ENCODE peak calls at places on chromosomes 3 and 15, in seven cellular contexts. U is GM04503; P is activated CD8-positive, alpha-beta memory T cell treated with anti-CD3 and anti-CD28 coated beads for 48 hours; X is sigmoid colon; C is kidney tubule cell; N is NCI-H1436; Z is posterior vena cava. W is an unnamed sample.

GRCh38 chr3:66761093-66761780 is 236.9 kb upstream of the KBTBD8 start:
- DNase-seq in U (no peak), P (no peak), X (no peak), C (no peak), N (no peak), Z (no peak), W (no peak)

GRCh38 chr15:81852826-81853225 is 193.0 kb downstream of the MEX3B start:
- DNase-seq in U (no peak), P (no peak), X (no peak), C (no peak), N (no peak), Z (no peak), W (no peak)

GRCh38 chr3:153210116-153210515 is 48.1 kb downstream of the RAP2B start:
- DNase-seq in U (peak; percentile 21), P (no peak), X (no peak), C (peak; percentile 4), N (no peak), Z (no peak), W (no peak)

GRCh38 chr15:44545934-44546802 is 9.2 kb downstream of the EIF3J start:
- DNase-seq in U (no peak), P (peak; percentile 18), X (no peak), C (peak; percentile 58), N (no peak), Z (no peak), W (no peak)

GRCh38 chr15:77419050-77419835 is 661 bp downstream of the PEAK1 start:
- DNase-seq in U (no peak), P (peak; percentile 27), X (peak; percentile 70), C (peak; percentile 36), N (no peak), Z (peak; percentile 82), W (no peak)

GRCh38 chr15:97978408-97979130 is 18.1 kb downstream of the ARRDC4 start:
- DNase-seq in U (no peak), P (no peak), X (no peak), C (peak; percentile 74), N (no peak), Z (no peak), W (peak; percentile 58)

GRCh38 chr3:196979545-196979944 is 10.9 kb upstream of the PIGZ start:
- DNase-seq in U (no peak), P (no peak), X (no peak), C (peak; percentile 43), N (no peak), Z (no peak), W (no peak)

GRCh38 chr3:85576091-85576690 is 617.4 kb downstream of the CADM2 start:
- DNase-seq in U (no peak), P (no peak), X (peak; percentile 64), C (peak; percentile 61), N (peak; percentile 18), Z (no peak), W (peak; percentile 44)

GRCh38 chr3:32143849-32144757 is 37.7 kb downstream of the GPD1L start:
- DNase-seq in U (peak; percentile 40), P (no peak), X (no peak), C (peak; percentile 85), N (peak; percentile 33), Z (no peak), W (peak; percentile 78)

GRCh38 chr15:92429378-92430066 is 35.8 kb downstream of the ST8SIA2 start:
- DNase-seq in U (peak; percentile 64), P (no peak), X (no peak), C (peak; percentile 85), N (no peak), Z (no peak), W (no peak)

GRCh38 chr3:39639344-39640236 is 169.8 kb upstream of the MYRIP start:
- DNase-seq in U (peak; percentile 76), P (no peak), X (no peak), C (peak; percentile 96), N (no peak), Z (no peak), W (peak; percentile 40)

GRCh38 chr15:33098082-33099058 is 96.1 kb downstream of the FMN1 start:
- DNase-seq in U (peak; percentile 36), P (no peak), X (no peak), C (peak; percentile 93), N (no peak), Z (no peak), W (no peak)

GRCh38 chr3:100558233-100558632 is 51.2 kb upstream of the ADGRG7 start:
- DNase-seq in U (no peak), P (no peak), X (no peak), C (no peak), N (no peak), Z (no peak), W (no peak)

GRCh38 chr15:82918162-82918561 is 34.4 kb downstream of the HOMER2 start:
- DNase-seq in U (no peak), P (no peak), X (no peak), C (no peak), N (no peak), Z (no peak), W (no peak)

GRCh38 chr15:60315878-60316277 is 81.9 kb downstream of the ANXA2 start:
- DNase-seq in U (no peak), P (no peak), X (no peak), C (no peak), N (no peak), Z (no peak), W (no peak)

W was measured in HepG2.